ENCODE peak calls at places on chromosomes 16 and 17, in six cellular contexts. One of them, this sample, is unnamed.

GRCh38 chr16:66580605-66581209 is 1.4 kb downstream of the CMTM2 start:
- DNase-seq in choroid plexus epithelial cell: peak
- DNase-seq in right atrium auricular region: no peak
- DNase-seq in keratinocyte: no peak
- DNase-seq in A549: no peak
- DNase-seq in fibroblast of the aortic adventitia: peak
- DNase-seq in this sample: peak

GRCh38 chr16:65786916-65787315 is 579.6 kb upstream of the CDH5 start:
- DNase-seq in choroid plexus epithelial cell: no peak
- DNase-seq in right atrium auricular region: no peak
- DNase-seq in keratinocyte: no peak
- DNase-seq in A549: no peak
- DNase-seq in fibroblast of the aortic adventitia: peak
- DNase-seq in this sample: no peak

GRCh38 chr16:30948087-30948955 is 547 bp upstream of the ORAI3 start:
- DNase-seq in choroid plexus epithelial cell: peak
- DNase-seq in right atrium auricular region: peak
- DNase-seq in keratinocyte: no peak
- DNase-seq in A549: peak
- DNase-seq in fibroblast of the aortic adventitia: peak
- DNase-seq in this sample: peak

GRCh38 chr17:58504826-58505351 is 9.5 kb downstream of the MTMR4 start:
- DNase-seq in choroid plexus epithelial cell: no peak
- DNase-seq in right atrium auricular region: peak
- DNase-seq in keratinocyte: no peak
- DNase-seq in A549: no peak
- DNase-seq in fibroblast of the aortic adventitia: no peak
- DNase-seq in this sample: no peak

GRCh38 chr17:41735744-41736143 is 1.3 kb upstream of the HAP1 start:
- DNase-seq in choroid plexus epithelial cell: no peak
- DNase-seq in right atrium auricular region: no peak
- DNase-seq in keratinocyte: no peak
- DNase-seq in A549: no peak
- DNase-seq in fibroblast of the aortic adventitia: no peak
- DNase-seq in this sample: no peak

GRCh38 chr16:51140112-51140511 is 11.0 kb downstream of the SALL1 start:
- DNase-seq in choroid plexus epithelial cell: no peak
- DNase-seq in right atrium auricular region: no peak
- DNase-seq in keratinocyte: no peak
- DNase-seq in A549: no peak
- DNase-seq in fibroblast of the aortic adventitia: no peak
- DNase-seq in this sample: no peak

GRCh38 chr16:868386-868755 is 67.8 kb upstream of the GNG13 start:
- DNase-seq in choroid plexus epithelial cell: no peak
- DNase-seq in right atrium auricular region: no peak
- DNase-seq in keratinocyte: no peak
- DNase-seq in A549: no peak
- DNase-seq in fibroblast of the aortic adventitia: no peak
- DNase-seq in this sample: no peak

GRCh38 chr16:11706180-11706742 is 36.4 kb downstream of the TXNDC11 start:
- DNase-seq in choroid plexus epithelial cell: peak
- DNase-seq in right atrium auricular region: no peak
- DNase-seq in keratinocyte: no peak
- DNase-seq in A549: no peak
- DNase-seq in fibroblast of the aortic adventitia: peak
- DNase-seq in this sample: no peak

GRCh38 chr17:47959825-47960655 is 2.4 kb upstream of the PRR15L start:
- DNase-seq in choroid plexus epithelial cell: no peak
- DNase-seq in right atrium auricular region: no peak
- DNase-seq in keratinocyte: no peak
- DNase-seq in A549: no peak
- DNase-seq in fibroblast of the aortic adventitia: no peak
- DNase-seq in this sample: no peak

GRCh38 chr17:36089888-36090836 is at the start of gene CCL3:
- DNase-seq in choroid plexus epithelial cell: no peak
- DNase-seq in right atrium auricular region: no peak
- DNase-seq in keratinocyte: no peak
- DNase-seq in A549: no peak
- DNase-seq in fibroblast of the aortic adventitia: no peak
- DNase-seq in this sample: no peak

GRCh38 chr17:41367426-41368075 is 2.1 kb downstream of the KRT33B start:
- DNase-seq in choroid plexus epithelial cell: peak
- DNase-seq in right atrium auricular region: no peak
- DNase-seq in keratinocyte: no peak
- DNase-seq in A549: no peak
- DNase-seq in fibroblast of the aortic adventitia: peak
- DNase-seq in this sample: peak

GRCh38 chr16:81973737-81974136 is 37.5 kb downstream of the SDR42E1 start:
- DNase-seq in choroid plexus epithelial cell: no peak
- DNase-seq in right atrium auricular region: no peak
- DNase-seq in keratinocyte: no peak
- DNase-seq in A549: no peak
- DNase-seq in fibroblast of the aortic adventitia: no peak
- DNase-seq in this sample: no peak

GRCh38 chr16:2817496-2818277 is 650 bp downstream of the PRSS21 start:
- DNase-seq in choroid plexus epithelial cell: no peak
- DNase-seq in right atrium auricular region: no peak
- DNase-seq in keratinocyte: no peak
- DNase-seq in A549: no peak
- DNase-seq in fibroblast of the aortic adventitia: no peak
- DNase-seq in this sample: no peak
- H3K4me3 ChIP-seq in choroid plexus epithelial cell: no peak
- H3K4me3 ChIP-seq in right atrium auricular region: no peak
- H3K4me3 ChIP-seq in keratinocyte: peak
- H3K4me3 ChIP-seq in A549: no peak
- H3K4me3 ChIP-seq in fibroblast of the aortic adventitia: no peak
- H3K4me3 ChIP-seq in this sample: no peak

DNA sequence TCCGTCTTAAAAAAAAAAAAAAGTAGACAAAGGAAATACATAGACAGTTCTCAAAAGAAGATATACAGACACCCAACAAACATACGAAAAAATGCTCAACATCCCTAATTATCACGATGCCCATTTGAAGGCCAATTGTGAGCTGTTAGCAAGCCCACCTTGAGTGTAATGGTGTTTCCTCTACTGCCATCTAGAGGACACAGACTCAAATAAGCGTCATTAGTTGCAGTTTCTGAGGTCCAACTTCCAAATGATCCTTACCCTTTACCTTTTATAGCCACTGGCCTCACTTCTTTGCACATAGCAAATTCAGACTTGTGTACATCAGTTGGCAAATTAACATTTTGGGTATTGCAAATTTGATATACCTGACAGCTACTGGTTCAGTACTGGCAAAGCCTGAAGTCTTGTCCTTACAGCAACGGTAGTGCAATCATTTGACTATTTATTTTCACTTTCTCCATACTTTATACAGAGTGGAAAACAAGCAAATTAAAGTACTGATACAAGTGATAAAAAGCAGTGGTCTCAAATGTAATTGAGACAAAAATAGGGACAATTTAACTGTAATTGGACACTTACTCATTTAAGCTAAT is 536.3 kb upstream of the EEF2KMT start:
- DNase-seq in choroid plexus epithelial cell: peak
- DNase-seq in right atrium auricular region: no peak
- DNase-seq in keratinocyte: no peak
- DNase-seq in A549: peak
- DNase-seq in fibroblast of the aortic adventitia: no peak
- DNase-seq in this sample: no peak
- TF ChIP-seq CTCF in choroid plexus epithelial cell: peak
- TF ChIP-seq CTCF in right atrium auricular region: peak
- TF ChIP-seq CTCF in keratinocyte: no peak
- TF ChIP-seq CTCF in A549: peak
- TF ChIP-seq CTCF in fibroblast of the aortic adventitia: no peak
- TF ChIP-seq CTCF in this sample: peak

DNA sequence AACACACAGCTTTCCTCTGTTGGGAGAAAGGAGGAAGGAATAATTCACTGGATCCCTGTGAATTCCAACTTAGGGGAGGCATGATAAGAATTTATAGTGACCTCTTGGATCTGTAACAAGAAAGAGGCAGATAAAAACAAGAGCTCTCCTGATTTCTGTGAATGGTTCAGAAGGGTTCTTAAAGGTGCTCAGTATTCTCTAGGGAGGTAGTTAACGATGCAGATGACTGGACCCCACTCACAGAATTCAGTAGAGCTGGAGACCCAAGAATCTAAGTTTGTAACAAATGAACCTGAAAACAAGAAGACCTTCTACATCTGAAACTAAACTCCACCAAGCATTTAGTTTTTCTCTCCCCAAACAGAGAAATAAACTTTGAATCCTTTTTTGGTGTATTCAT is 8.6 kb downstream of the ZNRF1 start:
- DNase-seq in choroid plexus epithelial cell: no peak
- DNase-seq in right atrium auricular region: no peak
- DNase-seq in keratinocyte: no peak
- DNase-seq in A549: no peak
- DNase-seq in fibroblast of the aortic adventitia: no peak
- DNase-seq in this sample: no peak
- H3K4me3 ChIP-seq in choroid plexus epithelial cell: no peak
- H3K4me3 ChIP-seq in right atrium auricular region: no peak
- H3K4me3 ChIP-seq in keratinocyte: no peak
- H3K4me3 ChIP-seq in A549: no peak
- H3K4me3 ChIP-seq in fibroblast of the aortic adventitia: no peak
- H3K4me3 ChIP-seq in this sample: no peak

DNA sequence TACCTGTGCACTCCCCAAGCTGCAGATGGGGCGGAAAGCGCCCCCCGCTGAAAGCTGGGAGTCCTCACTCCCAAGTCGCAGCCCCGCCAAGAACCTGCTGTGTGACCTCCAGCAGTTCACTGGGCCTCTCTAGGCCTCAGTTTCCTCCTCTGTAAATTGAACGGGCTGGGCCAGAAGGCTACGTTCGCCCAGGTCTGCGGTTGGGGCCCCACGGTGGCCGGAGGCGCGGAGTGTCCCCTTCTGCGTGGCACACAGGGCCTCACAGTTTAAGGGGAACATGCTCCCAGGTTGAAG is 628 bp downstream of the GALK1 start:
- DNase-seq in choroid plexus epithelial cell: no peak
- DNase-seq in right atrium auricular region: no peak
- DNase-seq in keratinocyte: no peak
- DNase-seq in A549: no peak
- DNase-seq in fibroblast of the aortic adventitia: no peak
- DNase-seq in this sample: no peak
- TF ChIP-seq CTCF in choroid plexus epithelial cell: no peak
- TF ChIP-seq CTCF in right atrium auricular region: no peak
- TF ChIP-seq CTCF in keratinocyte: peak
- TF ChIP-seq CTCF in A549: no peak
- TF ChIP-seq CTCF in fibroblast of the aortic adventitia: no peak
- TF ChIP-seq CTCF in this sample: no peak

DNA sequence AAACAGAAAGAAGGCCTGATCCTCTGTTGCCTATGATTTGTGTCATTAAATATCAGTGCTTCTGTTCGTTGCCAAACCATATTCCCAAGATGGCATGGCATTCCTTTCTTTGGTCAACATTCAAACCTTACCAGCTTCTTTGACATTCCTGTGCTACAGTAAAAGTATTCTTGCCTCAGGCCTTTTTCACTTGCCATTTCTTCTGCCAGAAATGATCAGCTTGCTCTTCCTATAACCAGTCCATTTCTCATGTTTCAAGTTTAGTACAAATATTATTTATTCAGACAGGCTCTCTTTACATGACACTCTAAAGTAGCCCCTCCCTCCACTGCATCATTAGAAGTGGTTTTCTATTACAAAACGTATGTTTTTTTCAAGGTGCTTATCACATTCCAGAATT is 278.3 kb downstream of the KCNJ2 start:
- DNase-seq in choroid plexus epithelial cell: no peak
- DNase-seq in right atrium auricular region: no peak
- DNase-seq in keratinocyte: no peak
- DNase-seq in A549: no peak
- DNase-seq in fibroblast of the aortic adventitia: no peak
- DNase-seq in this sample: no peak
- H3K4me3 ChIP-seq in choroid plexus epithelial cell: no peak
- H3K4me3 ChIP-seq in right atrium auricular region: no peak
- H3K4me3 ChIP-seq in keratinocyte: no peak
- H3K4me3 ChIP-seq in A549: no peak
- H3K4me3 ChIP-seq in fibroblast of the aortic adventitia: no peak
- H3K4me3 ChIP-seq in this sample: no peak

GRCh38 chr17:72943826-72944689 is 148.4 kb downstream of the SLC39A11 start:
- DNase-seq in choroid plexus epithelial cell: no peak
- DNase-seq in right atrium auricular region: no peak
- DNase-seq in keratinocyte: no peak
- DNase-seq in A549: peak
- DNase-seq in fibroblast of the aortic adventitia: no peak
- DNase-seq in this sample: no peak

GRCh38 chr17:72935984-72936383 is 156.5 kb downstream of the SLC39A11 start:
- DNase-seq in choroid plexus epithelial cell: no peak
- DNase-seq in right atrium auricular region: no peak
- DNase-seq in keratinocyte: no peak
- DNase-seq in A549: no peak
- DNase-seq in fibroblast of the aortic adventitia: no peak
- DNase-seq in this sample: no peak

GRCh38 chr17:72942594-72942993 is 149.9 kb downstream of the SLC39A11 start:
- DNase-seq in choroid plexus epithelial cell: no peak
- DNase-seq in right atrium auricular region: no peak
- DNase-seq in keratinocyte: no peak
- DNase-seq in A549: no peak
- DNase-seq in fibroblast of the aortic adventitia: no peak
- DNase-seq in this sample: no peak

GRCh38 chr17:72937687-72938086 is 154.8 kb downstream of the SLC39A11 start:
- DNase-seq in choroid plexus epithelial cell: no peak
- DNase-seq in right atrium auricular region: no peak
- DNase-seq in keratinocyte: no peak
- DNase-seq in A549: no peak
- DNase-seq in fibroblast of the aortic adventitia: peak
- DNase-seq in this sample: no peak

DNA sequence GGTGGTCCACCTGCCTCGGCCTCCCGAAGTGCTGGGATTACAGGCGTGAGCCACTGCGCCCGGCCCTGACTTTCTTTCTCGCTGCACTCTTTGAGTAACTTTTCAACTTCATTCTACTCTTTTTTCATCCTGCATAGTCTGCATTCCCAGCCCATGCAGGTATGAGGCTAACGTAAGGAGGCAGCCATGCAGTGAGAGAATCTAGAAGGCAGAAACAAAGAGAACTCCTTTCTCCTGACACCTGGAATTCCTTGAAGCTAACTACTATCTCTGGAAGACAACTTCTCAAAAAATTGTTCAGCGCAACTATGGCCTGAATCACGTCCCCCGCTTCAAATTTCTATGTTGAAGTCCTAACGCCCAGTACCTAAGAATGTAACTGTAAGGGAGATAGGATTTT is 152.0 kb downstream of the SLC39A11 start:
- DNase-seq in choroid plexus epithelial cell: no peak
- DNase-seq in right atrium auricular region: no peak
- DNase-seq in keratinocyte: no peak
- DNase-seq in A549: no peak
- DNase-seq in fibroblast of the aortic adventitia: no peak
- DNase-seq in this sample: no peak
- TF ChIP-seq CTCF in choroid plexus epithelial cell: no peak
- TF ChIP-seq CTCF in right atrium auricular region: no peak
- TF ChIP-seq CTCF in keratinocyte: no peak
- TF ChIP-seq CTCF in A549: no peak
- TF ChIP-seq CTCF in fibroblast of the aortic adventitia: no peak
- TF ChIP-seq CTCF in this sample: no peak

DNA sequence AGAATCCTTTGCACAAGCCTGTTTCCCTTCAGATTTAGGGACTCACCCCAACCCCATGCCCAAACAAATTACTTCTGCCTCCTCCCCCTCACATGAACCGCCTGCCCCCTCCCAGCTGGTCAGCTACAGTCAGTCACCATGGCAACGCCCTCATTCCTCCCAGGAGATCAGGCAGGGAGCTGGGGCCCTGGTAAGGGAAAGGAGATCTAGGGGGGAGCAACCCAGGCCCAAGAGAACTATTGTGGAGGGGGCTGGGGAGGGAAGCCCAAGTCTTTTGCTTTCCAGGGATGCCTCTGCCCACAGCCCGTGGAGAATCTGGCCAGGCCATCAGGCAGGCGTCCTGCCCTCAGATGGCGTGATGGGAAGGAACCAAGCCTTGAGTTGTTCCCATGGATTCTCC is 2.8 kb downstream of the FAM171A2 start:
- DNase-seq in choroid plexus epithelial cell: peak
- DNase-seq in right atrium auricular region: no peak
- DNase-seq in keratinocyte: no peak
- DNase-seq in A549: no peak
- DNase-seq in fibroblast of the aortic adventitia: peak
- DNase-seq in this sample: no peak
- H3K4me3 ChIP-seq in choroid plexus epithelial cell: no peak
- H3K4me3 ChIP-seq in right atrium auricular region: no peak
- H3K4me3 ChIP-seq in keratinocyte: no peak
- H3K4me3 ChIP-seq in A549: no peak
- H3K4me3 ChIP-seq in fibroblast of the aortic adventitia: no peak
- H3K4me3 ChIP-seq in this sample: no peak

This sample was measured in epithelial cell of proximal tubule.